ENCODE peak calls at places on chromosomes 13 and 19, in eight cellular contexts. M is tibial artery; N is NCI-H1694; P is caudate nucleus; B is GDM1; R is NCI-H1092; J is activated CD4-positive, alpha-beta T cell treated with anti-CD3 and anti-CD28 coated beads, Interleukin-2, amount 10 ng/mL, durations not matched to agents 7 days and 5 days; O is stimulated activated CD8-positive, alpha-beta memory T cell treated with anti-CD3 and anti-CD28 coated beads, Interleukin-4, amount 100 ng/mL, for 1 hour. E is an unnamed sample.
A peak's percentile ranks its signal among the peaks of the same experiment; 100 is the strongest.

GRCh38 chr13:32905063-32905863 is 111.0 kb upstream of the KL start:
- DNase-seq in R (no peak), N (no peak), M (no peak), B (no peak), O (no peak), P (no peak), J (peak; percentile 10), E (no peak)

GRCh38 chr19:1455336-1456120 is 5.6 kb downstream of the APC2 start:
- DNase-seq in P (no peak), B (peak; percentile 72), M (no peak), J (peak; percentile 63), R (no peak), N (no peak), O (no peak), E (peak; percentile 90)

GRCh38 chr13:67023088-67023893 is 206.8 kb downstream of the PCDH9 start:
- DNase-seq in P (no peak), R (peak; percentile 36), B (peak; percentile 1), O (no peak), J (no peak), M (no peak), N (no peak), E (peak; percentile 41)

GRCh38 chr19:48868196-48868886 is at the start of gene PLEKHA4:
- DNase-seq in O (no peak), R (no peak), B (no peak), P (no peak), J (no peak), N (no peak), M (peak; percentile 76), E (no peak)

GRCh38 chr19:10655457-10656312 is 1.5 kb downstream of the ILF3 start:
- DNase-seq in J (no peak), B (no peak), P (no peak), M (no peak), N (peak; percentile 33), R (no peak), O (no peak), E (peak; percentile 63)

GRCh38 chr19:44757057-44757734 is 8.7 kb downstream of the BCL3 start:
- DNase-seq in J (no peak), P (no peak), M (peak; percentile 79), N (no peak), O (no peak), R (no peak), B (no peak), E (no peak)

GRCh38 chr19:42467437-42467760 is 24.7 kb upstream of the CXCL17 start:
- DNase-seq in M (no peak), J (no peak), O (no peak), R (no peak), B (no peak), N (no peak), P (no peak), E (no peak)

GRCh38 chr13:24135674-24136300 is 24.7 kb upstream of the SPATA13 start:
- DNase-seq in M (no peak), J (no peak), B (no peak), P (no peak), N (no peak), R (no peak), O (no peak), E (no peak)

GRCh38 chr13:110250258-110250891 is 56.6 kb downstream of the COL4A1 start:
- DNase-seq in N (no peak), M (peak; percentile 79), P (no peak), R (no peak), J (no peak), B (no peak), O (no peak), E (no peak)

GRCh38 chr13:27370305-27370853 is 54.0 kb upstream of the GTF3A start:
- DNase-seq in O (no peak), R (no peak), P (no peak), N (no peak), M (no peak), B (no peak), J (no peak), E (no peak)

GRCh38 chr13:45456196-45456972 is 8.4 kb upstream of the COG3 start:
- DNase-seq in B (no peak), N (no peak), P (no peak), M (no peak), J (no peak), O (no peak), R (no peak), E (no peak)

GRCh38 chr19:6765738-6766356 is 1.4 kb downstream of the SH2D3A start:
- DNase-seq in R (no peak), B (no peak), N (no peak), J (no peak), O (no peak), P (no peak), M (no peak), E (peak; percentile 63)

GRCh38 chr19:57587529-57587928 is 3.6 kb downstream of the ZIK1 start:
- DNase-seq in B (no peak), R (no peak), M (no peak), N (no peak), O (no peak), J (no peak), P (no peak), E (no peak)